ENCODE peak calls at places on chromosomes 16 and 17, in five cellular contexts. One of them, this sample, is unnamed.
A peak's percentile ranks its signal among the peaks of the same experiment; 100 is the strongest.

GRCh38 chr17:74647871-74648672 is 24.5 kb upstream of the CD300E start:
- DNase-seq in GM12891: no peak
- DNase-seq in K562: no peak
- DNase-seq in GM12878: no peak
- DNase-seq in H1: no peak
- DNase-seq in this sample: no peak

GRCh38 chr16:83100679-83101078 is 473.9 kb downstream of the CDH13 start:
- DNase-seq in K562: no peak
- DNase-seq in H1: no peak
- DNase-seq in GM12891: no peak
- DNase-seq in GM12878: no peak
- DNase-seq in this sample: no peak

GRCh38 chr17:78527345-78527744 is 49.9 kb downstream of the DNAH17 start:
- DNase-seq in H1: no peak
- DNase-seq in GM12878: no peak
- DNase-seq in GM12891: no peak
- DNase-seq in K562: no peak
- DNase-seq in this sample: no peak

GRCh38 chr17:83064021-83064731 is 15.2 kb upstream of the METRNL start:
- DNase-seq in H1: no peak
- DNase-seq in K562: no peak
- DNase-seq in GM12891: no peak
- DNase-seq in GM12878: no peak
- DNase-seq in this sample: no peak

GRCh38 chr17:47095268-47095667 is 93.8 kb downstream of the CDC27 start:
- DNase-seq in GM12878: no peak
- DNase-seq in GM12891: no peak
- DNase-seq in H1: no peak
- DNase-seq in K562: no peak
- DNase-seq in this sample: no peak

GRCh38 chr16:2815299-2815771 is 1.7 kb upstream of the PRSS21 start:
- DNase-seq in GM12891: no peak
- DNase-seq in GM12878: no peak
- DNase-seq in H1: no peak
- DNase-seq in K562: no peak
- DNase-seq in this sample: no peak

GRCh38 chr16:35746281-35746962 is 2287.0 kb downstream of the TP53TG3F start:
- DNase-seq in K562: no peak
- DNase-seq in GM12891: no peak
- DNase-seq in GM12878: no peak
- DNase-seq in H1: no peak
- DNase-seq in this sample: no peak

GRCh38 chr16:67441907-67442306 is 11.0 kb downstream of the HSD11B2 start:
- DNase-seq in GM12891: no peak
- DNase-seq in GM12878: no peak
- DNase-seq in H1: no peak
- DNase-seq in K562: no peak
- DNase-seq in this sample: no peak

GRCh38 chr17:6815775-6816174 is 15.8 kb downstream of the TEKT1 start:
- DNase-seq in H1: no peak
- DNase-seq in GM12891: no peak
- DNase-seq in K562: no peak
- DNase-seq in GM12878: no peak
- DNase-seq in this sample: no peak

GRCh38 chr17:55769625-55770000 is 18.8 kb downstream of the PCTP start:
- DNase-seq in K562: no peak
- DNase-seq in GM12878: no peak
- DNase-seq in GM12891: no peak
- DNase-seq in H1: no peak
- DNase-seq in this sample: no peak

GRCh38 chr17:27294689-27295630 is 1.0 kb downstream of the WSB1 start:
- DNase-seq in GM12878: peak; percentile 66
- DNase-seq in GM12891: peak; percentile 11
- DNase-seq in H1: no peak
- DNase-seq in K562: peak; percentile 42
- DNase-seq in this sample: peak; percentile 23

GRCh38 chr16:19184823-19185509 is 16.9 kb downstream of the SYT17 start:
- DNase-seq in H1: no peak
- DNase-seq in K562: no peak
- DNase-seq in GM12891: no peak
- DNase-seq in GM12878: no peak
- DNase-seq in this sample: no peak

GRCh38 chr16:19126300-19126699 is 12.5 kb downstream of the ITPRIPL2 start:
- DNase-seq in K562: peak; percentile 54
- DNase-seq in GM12878: no peak
- DNase-seq in H1: no peak
- DNase-seq in GM12891: no peak
- DNase-seq in this sample: no peak

GRCh38 chr17:44130693-44131349 is 7.4 kb upstream of the HDAC5 start:
- DNase-seq in H1: no peak
- DNase-seq in GM12878: no peak
- DNase-seq in K562: no peak
- DNase-seq in GM12891: no peak
- DNase-seq in this sample: no peak

GRCh38 chr16:24010440-24011089 is 174.8 kb downstream of the PRKCB start:
- DNase-seq in GM12878: peak; percentile 60
- DNase-seq in K562: peak; percentile 71
- DNase-seq in H1: peak; percentile 80
- DNase-seq in GM12891: no peak
- DNase-seq in this sample: no peak

GRCh38 chr17:37856245-37856644 is 68.0 kb upstream of the TBC1D3K start:
- DNase-seq in GM12878: no peak
- DNase-seq in K562: no peak
- DNase-seq in H1: no peak
- DNase-seq in GM12891: no peak
- DNase-seq in this sample: no peak

GRCh38 chr16:71484006-71484893 is 4.9 kb downstream of the ZNF19 start:
- DNase-seq in GM12878: peak; percentile 82
- DNase-seq in H1: peak; percentile 78
- DNase-seq in K562: peak; percentile 84
- DNase-seq in GM12891: peak; percentile 63
- DNase-seq in this sample: peak; percentile 57

GRCh38 chr17:77861981-77862645 is 96.4 kb upstream of the TNRC6C start:
- DNase-seq in GM12878: no peak
- DNase-seq in H1: no peak
- DNase-seq in GM12891: no peak
- DNase-seq in K562: no peak
- DNase-seq in this sample: no peak

GRCh38 chr16:78563905-78564304 is 464.5 kb downstream of the WWOX start:
- DNase-seq in H1: no peak
- DNase-seq in GM12878: no peak
- DNase-seq in GM12891: no peak
- DNase-seq in K562: no peak
- DNase-seq in this sample: no peak

GRCh38 chr17:67353929-67354557 is 12.3 kb downstream of the PSMD12 start:
- DNase-seq in GM12878: no peak
- DNase-seq in GM12891: no peak
- DNase-seq in K562: no peak
- DNase-seq in H1: no peak
- DNase-seq in this sample: no peak

GRCh38 chr17:46028374-46028773 is 29.3 kb downstream of the STH start:
- DNase-seq in GM12878: no peak
- DNase-seq in GM12891: no peak
- DNase-seq in H1: no peak
- DNase-seq in K562: no peak
- DNase-seq in this sample: no peak

GRCh38 chr17:75574404-75575093 is 13.1 kb upstream of the MYO15B start:
- DNase-seq in K562: no peak
- DNase-seq in H1: no peak
- DNase-seq in GM12878: no peak
- DNase-seq in GM12891: no peak
- DNase-seq in this sample: no peak

GRCh38 chr17:29019475-29020181 is 13.8 kb upstream of the SEZ6 start:
- DNase-seq in K562: peak; percentile 32
- DNase-seq in GM12878: no peak
- DNase-seq in H1: peak; percentile 72
- DNase-seq in GM12891: no peak
- DNase-seq in this sample: no peak

GRCh38 chr17:65054602-65055001 is 1.9 kb downstream of the GNA13 start:
- DNase-seq in K562: no peak
- DNase-seq in H1: no peak
- DNase-seq in GM12878: no peak
- DNase-seq in GM12891: no peak
- DNase-seq in this sample: no peak

GRCh38 chr16:67995423-67995822 is 3.9 kb downstream of the DPEP2 start:
- DNase-seq in GM12891: no peak
- DNase-seq in GM12878: no peak
- DNase-seq in K562: no peak
- DNase-seq in H1: no peak
- DNase-seq in this sample: no peak

GRCh38 chr17:56431736-56432135 is 161.8 kb upstream of the NOG start:
- DNase-seq in H1: no peak
- DNase-seq in GM12878: no peak
- DNase-seq in K562: no peak
- DNase-seq in GM12891: no peak
- DNase-seq in this sample: no peak

GRCh38 chr16:4477966-4478365 is 1.8 kb downstream of the HMOX2 start:
- DNase-seq in K562: no peak
- DNase-seq in GM12878: no peak
- DNase-seq in H1: no peak
- DNase-seq in GM12891: no peak
- DNase-seq in this sample: no peak
- TF ChIP-seq POLR2A in K562: no peak
- TF ChIP-seq POLR2A in GM12878: no peak
- TF ChIP-seq POLR2A in H1: no peak
- TF ChIP-seq POLR2A in GM12891: no peak
- TF ChIP-seq POLR2A in this sample: no peak

GRCh38 chr16:31880322-31880979 is 6.8 kb downstream of the ZNF267 start:
- DNase-seq in K562: peak; percentile 44
- DNase-seq in GM12878: peak; percentile 38
- DNase-seq in GM12891: no peak
- DNase-seq in H1: no peak
- DNase-seq in this sample: no peak
- TF ChIP-seq TAF1 in K562: peak; percentile 28
- TF ChIP-seq TAF1 in GM12878: no peak
- TF ChIP-seq TAF1 in GM12891: no peak
- TF ChIP-seq TAF1 in H1: no peak
- TF ChIP-seq TAF1 in this sample: no peak

GRCh38 chr16:8816967-8817662 is 19.5 kb downstream of the PMM2 start:
- DNase-seq in K562: no peak
- DNase-seq in H1: no peak
- DNase-seq in GM12891: no peak
- DNase-seq in GM12878: no peak
- DNase-seq in this sample: no peak

GRCh38 chr16:8814095-8814806 is 16.6 kb downstream of the PMM2 start:
- DNase-seq in K562: no peak
- DNase-seq in H1: no peak
- DNase-seq in GM12878: no peak
- DNase-seq in GM12891: no peak
- DNase-seq in this sample: no peak

GRCh38 chr16:8822403-8822802 is 24.8 kb downstream of the PMM2 start:
- DNase-seq in GM12878: no peak
- DNase-seq in GM12891: no peak
- DNase-seq in K562: no peak
- DNase-seq in H1: no peak
- DNase-seq in this sample: no peak

GRCh38 chr16:8819635-8820034 is 22.0 kb downstream of the PMM2 start:
- DNase-seq in H1: no peak
- DNase-seq in GM12891: no peak
- DNase-seq in GM12878: no peak
- DNase-seq in K562: no peak
- DNase-seq in this sample: no peak

GRCh38 chr16:8818499-8819270 is 21.0 kb downstream of the PMM2 start:
- DNase-seq in GM12891: no peak
- DNase-seq in H1: no peak
- DNase-seq in GM12878: peak; percentile 57
- DNase-seq in K562: no peak
- DNase-seq in this sample: no peak
- TF ChIP-seq POLR2AphosphoS5 in GM12891: no peak
- TF ChIP-seq POLR2AphosphoS5 in H1: no peak
- TF ChIP-seq POLR2AphosphoS5 in GM12878: peak; percentile 49
- TF ChIP-seq POLR2AphosphoS5 in K562: no peak
- TF ChIP-seq POLR2AphosphoS5 in this sample: no peak

DNA sequence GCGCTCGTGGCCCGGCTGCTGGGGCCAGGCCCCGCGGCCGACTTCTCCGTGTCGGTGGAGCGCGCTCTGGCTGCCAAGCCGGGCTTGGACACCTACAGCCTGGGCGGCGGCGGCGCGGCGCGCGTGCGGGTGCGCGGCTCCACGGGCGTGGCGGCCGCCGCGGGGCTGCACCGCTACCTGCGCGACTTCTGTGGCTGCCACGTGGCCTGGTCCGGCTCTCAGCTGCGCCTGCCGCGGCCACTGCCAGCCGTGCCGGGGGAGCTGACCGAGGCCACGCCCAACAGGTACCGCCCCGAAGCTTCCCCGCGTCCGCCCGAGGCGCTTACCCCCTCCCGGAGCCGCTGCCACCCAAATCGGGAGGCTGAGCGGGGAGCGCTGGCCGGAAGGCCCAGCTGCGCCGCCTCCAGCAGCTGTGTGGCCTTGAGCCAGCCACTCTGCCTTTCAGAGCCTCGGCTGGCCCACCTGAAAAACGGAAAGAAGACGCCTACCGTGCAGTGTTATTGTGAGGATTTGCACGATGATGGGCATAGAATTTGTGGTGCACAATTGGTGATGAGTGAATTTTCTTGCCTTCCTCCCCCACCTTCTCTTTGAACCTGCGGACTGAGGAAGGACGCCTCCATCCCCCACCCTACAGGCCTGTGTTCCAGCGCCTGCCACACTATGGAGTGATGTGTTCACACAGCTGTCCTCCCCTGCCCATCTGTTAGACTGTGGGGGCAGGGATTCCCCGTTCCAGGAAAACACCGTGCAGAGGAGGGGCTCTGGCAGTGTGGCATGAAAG is 523 bp downstream of the NAGLU start:
- DNase-seq in GM12878: no peak
- DNase-seq in K562: peak; percentile 97
- DNase-seq in GM12891: peak; percentile 94
- DNase-seq in H1: peak; percentile 80
- DNase-seq in this sample: peak; percentile 96
- TF ChIP-seq POLR2A in GM12878: peak; percentile 71
- TF ChIP-seq POLR2A in K562: no peak
- TF ChIP-seq POLR2A in GM12891: no peak
- TF ChIP-seq POLR2A in H1: no peak
- TF ChIP-seq POLR2A in this sample: no peak

GRCh38 chr16:11312718-11313492 is 31.8 kb upstream of the PRM1 start:
- DNase-seq in GM12891: no peak
- DNase-seq in K562: peak; percentile 40
- DNase-seq in GM12878: no peak
- DNase-seq in H1: no peak
- DNase-seq in this sample: no peak
- TF ChIP-seq TAF1 in GM12891: no peak
- TF ChIP-seq TAF1 in K562: no peak
- TF ChIP-seq TAF1 in GM12878: no peak
- TF ChIP-seq TAF1 in H1: peak; percentile 26
- TF ChIP-seq TAF1 in this sample: no peak

GRCh38 chr16:75085556-75085955 is 31.0 kb downstream of the LDHD start:
- DNase-seq in K562: no peak
- DNase-seq in H1: no peak
- DNase-seq in GM12878: no peak
- DNase-seq in GM12891: no peak
- DNase-seq in this sample: no peak

GRCh38 chr16:75086281-75086680 is 30.3 kb downstream of the LDHD start:
- DNase-seq in K562: no peak
- DNase-seq in GM12878: no peak
- DNase-seq in GM12891: no peak
- DNase-seq in H1: no peak
- DNase-seq in this sample: no peak

GRCh38 chr16:75088226-75088625 is 28.4 kb downstream of the LDHD start:
- DNase-seq in K562: no peak
- DNase-seq in H1: no peak
- DNase-seq in GM12891: no peak
- DNase-seq in GM12878: no peak
- DNase-seq in this sample: no peak

GRCh38 chr16:75088934-75089333 is 27.6 kb downstream of the LDHD start:
- DNase-seq in GM12891: no peak
- DNase-seq in GM12878: no peak
- DNase-seq in K562: no peak
- DNase-seq in H1: no peak
- DNase-seq in this sample: no peak

GRCh38 chr16:75087040-75087979 is 29.3 kb downstream of the LDHD start:
- DNase-seq in H1: no peak
- DNase-seq in GM12878: no peak
- DNase-seq in K562: peak; percentile 45
- DNase-seq in GM12891: no peak
- DNase-seq in this sample: no peak
- TF ChIP-seq POLR2AphosphoS5 in H1: no peak
- TF ChIP-seq POLR2AphosphoS5 in GM12878: no peak
- TF ChIP-seq POLR2AphosphoS5 in K562: peak; percentile 34
- TF ChIP-seq POLR2AphosphoS5 in GM12891: no peak
- TF ChIP-seq POLR2AphosphoS5 in this sample: no peak